ENCODE peak calls at places on chromosomes 6 and 20, in ten cellular contexts. One of them, this sample, is unnamed.

GRCh38 chr6:87283461-87283860 is 38.9 kb upstream of the SMIM8 start:
- DNase-seq in adipocyte: no peak
- DNase-seq in lower lobe of right lung: no peak
- DNase-seq in amygdala: no peak
- DNase-seq in central memory CD4-positive, alpha-beta T cell: no peak
- DNase-seq in upper lobe of right lung: no peak
- DNase-seq in CD14-positive monocyte: no peak
- DNase-seq in glutamatergic neuron: no peak
- DNase-seq in heart left ventricle: no peak
- DNase-seq in endothelial cell: no peak
- DNase-seq in this sample: no peak

GRCh38 chr6:79494841-79495240 is 42.4 kb downstream of the LCA5 start:
- DNase-seq in adipocyte: no peak
- DNase-seq in lower lobe of right lung: no peak
- DNase-seq in amygdala: no peak
- DNase-seq in central memory CD4-positive, alpha-beta T cell: no peak
- DNase-seq in upper lobe of right lung: peak; percentile 30
- DNase-seq in CD14-positive monocyte: peak; percentile 33
- DNase-seq in glutamatergic neuron: peak; percentile 40
- DNase-seq in heart left ventricle: no peak
- DNase-seq in endothelial cell: peak; percentile 7
- DNase-seq in this sample: no peak

GRCh38 chr6:130233332-130233731 is 10.6 kb upstream of the SAMD3 start:
- DNase-seq in adipocyte: peak; percentile 57
- DNase-seq in lower lobe of right lung: no peak
- DNase-seq in amygdala: no peak
- DNase-seq in central memory CD4-positive, alpha-beta T cell: no peak
- DNase-seq in upper lobe of right lung: no peak
- DNase-seq in CD14-positive monocyte: no peak
- DNase-seq in glutamatergic neuron: no peak
- DNase-seq in heart left ventricle: no peak
- DNase-seq in endothelial cell: no peak
- DNase-seq in this sample: peak; percentile 47

GRCh38 chr6:18154507-18155272 is at the start of gene TPMT:
- DNase-seq in adipocyte: peak; percentile 47
- DNase-seq in lower lobe of right lung: peak; percentile 59
- DNase-seq in amygdala: no peak
- DNase-seq in central memory CD4-positive, alpha-beta T cell: no peak
- DNase-seq in upper lobe of right lung: no peak
- DNase-seq in CD14-positive monocyte: no peak
- DNase-seq in glutamatergic neuron: peak; percentile 98
- DNase-seq in heart left ventricle: peak; percentile 30
- DNase-seq in endothelial cell: peak; percentile 98
- DNase-seq in this sample: no peak

GRCh38 chr6:12704946-12705345 is 11.6 kb upstream of the PHACTR1 start:
- DNase-seq in adipocyte: no peak
- DNase-seq in lower lobe of right lung: no peak
- DNase-seq in amygdala: no peak
- DNase-seq in central memory CD4-positive, alpha-beta T cell: no peak
- DNase-seq in upper lobe of right lung: no peak
- DNase-seq in CD14-positive monocyte: no peak
- DNase-seq in glutamatergic neuron: no peak
- DNase-seq in heart left ventricle: no peak
- DNase-seq in endothelial cell: no peak
- DNase-seq in this sample: no peak

GRCh38 chr20:4549711-4550259 is 171.9 kb upstream of the PRND start:
- DNase-seq in adipocyte: no peak
- DNase-seq in lower lobe of right lung: no peak
- DNase-seq in amygdala: no peak
- DNase-seq in central memory CD4-positive, alpha-beta T cell: no peak
- DNase-seq in upper lobe of right lung: no peak
- DNase-seq in CD14-positive monocyte: no peak
- DNase-seq in glutamatergic neuron: no peak
- DNase-seq in heart left ventricle: no peak
- DNase-seq in endothelial cell: no peak
- DNase-seq in this sample: no peak

GRCh38 chr6:8758412-8758811 is 323.1 kb upstream of the SLC35B3 start:
- DNase-seq in adipocyte: no peak
- DNase-seq in lower lobe of right lung: no peak
- DNase-seq in amygdala: no peak
- DNase-seq in central memory CD4-positive, alpha-beta T cell: no peak
- DNase-seq in upper lobe of right lung: no peak
- DNase-seq in CD14-positive monocyte: no peak
- DNase-seq in glutamatergic neuron: no peak
- DNase-seq in heart left ventricle: no peak
- DNase-seq in endothelial cell: no peak
- DNase-seq in this sample: no peak

GRCh38 chr6:167237438-167237837 is 53.7 kb upstream of the UNC93A start:
- DNase-seq in adipocyte: no peak
- DNase-seq in lower lobe of right lung: no peak
- DNase-seq in amygdala: no peak
- DNase-seq in central memory CD4-positive, alpha-beta T cell: no peak
- DNase-seq in upper lobe of right lung: no peak
- DNase-seq in CD14-positive monocyte: no peak
- DNase-seq in glutamatergic neuron: no peak
- DNase-seq in heart left ventricle: no peak
- DNase-seq in endothelial cell: no peak
- DNase-seq in this sample: no peak

GRCh38 chr20:25247666-25248500 is at the start of gene PYGB:
- DNase-seq in adipocyte: peak; percentile 91
- DNase-seq in lower lobe of right lung: peak; percentile 90
- DNase-seq in amygdala: peak; percentile 87
- DNase-seq in central memory CD4-positive, alpha-beta T cell: peak; percentile 68
- DNase-seq in upper lobe of right lung: peak; percentile 92
- DNase-seq in CD14-positive monocyte: peak; percentile 75
- DNase-seq in glutamatergic neuron: peak; percentile 79
- DNase-seq in heart left ventricle: peak; percentile 83
- DNase-seq in endothelial cell: peak; percentile 80
- DNase-seq in this sample: peak; percentile 82

GRCh38 chr6:90004511-90004910 is 110.2 kb downstream of the GJA10 start:
- DNase-seq in adipocyte: no peak
- DNase-seq in lower lobe of right lung: no peak
- DNase-seq in amygdala: no peak
- DNase-seq in central memory CD4-positive, alpha-beta T cell: no peak
- DNase-seq in upper lobe of right lung: no peak
- DNase-seq in CD14-positive monocyte: no peak
- DNase-seq in glutamatergic neuron: no peak
- DNase-seq in heart left ventricle: no peak
- DNase-seq in endothelial cell: no peak
- DNase-seq in this sample: no peak

GRCh38 chr20:45735552-45735951 is 13.4 kb downstream of the SPINT4 start:
- DNase-seq in adipocyte: no peak
- DNase-seq in lower lobe of right lung: no peak
- DNase-seq in amygdala: no peak
- DNase-seq in central memory CD4-positive, alpha-beta T cell: no peak
- DNase-seq in upper lobe of right lung: no peak
- DNase-seq in CD14-positive monocyte: no peak
- DNase-seq in glutamatergic neuron: no peak
- DNase-seq in heart left ventricle: no peak
- DNase-seq in endothelial cell: no peak
- DNase-seq in this sample: no peak

GRCh38 chr6:159969204-159969912 is 476 bp downstream of the IGF2R start:
- DNase-seq in adipocyte: peak; percentile 71
- DNase-seq in lower lobe of right lung: peak; percentile 67
- DNase-seq in amygdala: no peak
- DNase-seq in central memory CD4-positive, alpha-beta T cell: peak; percentile 13
- DNase-seq in upper lobe of right lung: peak; percentile 82
- DNase-seq in CD14-positive monocyte: no peak
- DNase-seq in glutamatergic neuron: peak; percentile 62
- DNase-seq in heart left ventricle: peak; percentile 61
- DNase-seq in endothelial cell: peak; percentile 65
- DNase-seq in this sample: peak; percentile 41

GRCh38 chr6:138485586-138486248 is 13.6 kb downstream of the NHSL1 start:
- DNase-seq in adipocyte: no peak
- DNase-seq in lower lobe of right lung: no peak
- DNase-seq in amygdala: no peak
- DNase-seq in central memory CD4-positive, alpha-beta T cell: no peak
- DNase-seq in upper lobe of right lung: no peak
- DNase-seq in CD14-positive monocyte: no peak
- DNase-seq in glutamatergic neuron: peak; percentile 26
- DNase-seq in heart left ventricle: no peak
- DNase-seq in endothelial cell: peak; percentile 47
- DNase-seq in this sample: peak; percentile 54

GRCh38 chr6:132005177-132005576 is 54.0 kb upstream of the CCN2 start:
- DNase-seq in adipocyte: no peak
- DNase-seq in lower lobe of right lung: no peak
- DNase-seq in amygdala: no peak
- DNase-seq in central memory CD4-positive, alpha-beta T cell: no peak
- DNase-seq in upper lobe of right lung: no peak
- DNase-seq in CD14-positive monocyte: no peak
- DNase-seq in glutamatergic neuron: no peak
- DNase-seq in heart left ventricle: no peak
- DNase-seq in endothelial cell: no peak
- DNase-seq in this sample: no peak

GRCh38 chr6:41599015-41599835 is 39.0 kb upstream of the MDFI start:
- DNase-seq in adipocyte: no peak
- DNase-seq in lower lobe of right lung: peak; percentile 35
- DNase-seq in amygdala: no peak
- DNase-seq in central memory CD4-positive, alpha-beta T cell: no peak
- DNase-seq in upper lobe of right lung: peak; percentile 58
- DNase-seq in CD14-positive monocyte: peak; percentile 39
- DNase-seq in glutamatergic neuron: no peak
- DNase-seq in heart left ventricle: peak; percentile 24
- DNase-seq in endothelial cell: no peak
- DNase-seq in this sample: no peak